ENCODE peak calls at places on chromosomes 1 and 21, in eight cellular contexts. L, R, O, N, C, H, B and E are unnamed samples.

GRCh38 chr1:65824103-65824502 is 31.4 kb downstream of the PDE4B start:
- DNase-seq in L (no peak), R (no peak), O (no peak), N (no peak), C (no peak), H (no peak), B (no peak), E (no peak)

GRCh38 chr1:204323887-204324286 is 35.8 kb downstream of the PLEKHA6 start:
- DNase-seq in L (no peak), R (no peak), O (peak), N (no peak), C (no peak), H (no peak), B (peak), E (no peak)

GRCh38 chr1:29379438-29380073 is 143.2 kb downstream of the PTPRU start:
- DNase-seq in L (no peak), R (no peak), O (peak), N (no peak), C (no peak), H (no peak), B (no peak), E (no peak)

GRCh38 chr1:2808386-2808705 is 6.9 kb upstream of the TTC34 start:
- DNase-seq in L (no peak), R (no peak), O (no peak), N (no peak), C (no peak), H (no peak), B (no peak), E (no peak)

GRCh38 chr1:51644533-51645197 is 27.8 kb downstream of the OSBPL9 start:
- DNase-seq in L (no peak), R (no peak), O (peak), N (no peak), C (no peak), H (no peak), B (no peak), E (no peak)

GRCh38 chr21:32817206-32817605 is 45.7 kb upstream of the PAXBP1 start:
- DNase-seq in L (no peak), R (no peak), O (no peak), N (no peak), C (no peak), H (no peak), B (no peak), E (no peak)

GRCh38 chr1:224623743-224624333 is 7.7 kb downstream of the CNIH3 start:
- DNase-seq in L (no peak), R (no peak), O (peak), N (no peak), C (no peak), H (peak), B (no peak), E (no peak)

GRCh38 chr1:29122662-29122986 is 1.1 kb downstream of the TMEM200B start:
- DNase-seq in L (peak), R (no peak), O (peak), N (peak), C (peak), H (peak), B (peak), E (peak)

DNA sequence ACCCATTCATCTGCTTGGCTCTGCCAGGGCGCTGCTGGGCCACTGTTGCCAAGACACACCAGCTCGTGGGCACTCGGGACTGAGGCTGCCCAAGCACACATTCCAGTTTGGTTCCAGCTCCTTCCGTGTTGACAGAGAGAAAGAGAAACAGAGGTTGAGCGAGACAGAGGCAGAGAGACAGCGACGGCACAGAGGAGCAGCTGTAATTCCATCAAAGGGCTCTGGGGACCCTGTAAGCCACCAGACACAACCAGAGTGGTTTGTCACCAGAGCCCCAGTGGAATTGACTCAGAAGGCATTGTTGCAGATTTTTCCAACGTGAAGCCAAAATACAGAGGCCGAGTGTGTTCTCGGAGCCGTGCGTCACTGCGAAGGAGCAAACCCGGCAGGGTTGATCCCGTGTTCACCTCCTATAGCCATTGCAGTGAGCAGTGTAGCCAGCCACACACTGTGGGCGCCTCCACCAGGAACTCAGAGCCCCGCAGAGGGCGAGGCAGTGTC is 33.5 kb downstream of the SYF2 start:
- DNase-seq in L (no peak), R (peak), O (no peak), N (peak), C (no peak), H (no peak), B (peak), E (peak)
- H3K27ac ChIP-seq in L (no peak), R (peak), O (no peak), N (peak), C (no peak), H (no peak), B (peak), E (peak)

GRCh38 chr1:11540773-11541160 is 61.8 kb downstream of the DISP3 start:
- DNase-seq in L (no peak), R (no peak), O (no peak), N (no peak), C (no peak), H (no peak), B (no peak), E (no peak)
- H3K4me3 ChIP-seq in L (no peak), R (no peak), O (no peak), N (no peak), C (no peak), H (no peak), B (no peak), E (no peak)

GRCh38 chr1:116982319-116983004 is 19.1 kb upstream of the CD101 start:
- DNase-seq in L (no peak), R (no peak), O (no peak), N (peak), C (no peak), H (no peak), B (peak), E (no peak)
- TF ChIP-seq CTCF in L (no peak), R (no peak), O (no peak), N (no peak), C (no peak), H (no peak), B (no peak), E (no peak)

DNA sequence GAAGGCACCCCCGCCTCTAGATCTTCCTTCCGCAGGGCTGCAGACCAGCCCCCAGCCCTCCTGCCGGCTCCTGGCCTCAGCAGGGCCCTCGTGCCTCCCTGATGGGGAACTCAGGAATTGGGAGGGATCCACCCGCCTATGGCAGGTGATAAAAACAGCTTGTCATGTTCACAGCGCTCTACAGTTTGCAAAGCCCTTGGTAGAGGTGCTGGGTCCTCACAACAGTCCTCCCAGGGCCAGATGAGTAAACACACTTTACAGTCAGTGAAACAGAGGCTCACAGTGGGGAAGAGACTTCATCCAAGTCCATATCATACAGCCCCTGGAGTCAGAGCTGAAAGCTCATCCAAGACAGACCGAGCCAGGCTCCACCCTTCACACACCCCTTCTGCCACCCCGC is 97.0 kb upstream of the IFFO2 start:
- DNase-seq in L (no peak), R (no peak), O (no peak), N (no peak), C (no peak), H (no peak), B (no peak), E (no peak)
- H3K27ac ChIP-seq in L (no peak), R (no peak), O (no peak), N (no peak), C (no peak), H (no peak), B (no peak), E (no peak)

DNA sequence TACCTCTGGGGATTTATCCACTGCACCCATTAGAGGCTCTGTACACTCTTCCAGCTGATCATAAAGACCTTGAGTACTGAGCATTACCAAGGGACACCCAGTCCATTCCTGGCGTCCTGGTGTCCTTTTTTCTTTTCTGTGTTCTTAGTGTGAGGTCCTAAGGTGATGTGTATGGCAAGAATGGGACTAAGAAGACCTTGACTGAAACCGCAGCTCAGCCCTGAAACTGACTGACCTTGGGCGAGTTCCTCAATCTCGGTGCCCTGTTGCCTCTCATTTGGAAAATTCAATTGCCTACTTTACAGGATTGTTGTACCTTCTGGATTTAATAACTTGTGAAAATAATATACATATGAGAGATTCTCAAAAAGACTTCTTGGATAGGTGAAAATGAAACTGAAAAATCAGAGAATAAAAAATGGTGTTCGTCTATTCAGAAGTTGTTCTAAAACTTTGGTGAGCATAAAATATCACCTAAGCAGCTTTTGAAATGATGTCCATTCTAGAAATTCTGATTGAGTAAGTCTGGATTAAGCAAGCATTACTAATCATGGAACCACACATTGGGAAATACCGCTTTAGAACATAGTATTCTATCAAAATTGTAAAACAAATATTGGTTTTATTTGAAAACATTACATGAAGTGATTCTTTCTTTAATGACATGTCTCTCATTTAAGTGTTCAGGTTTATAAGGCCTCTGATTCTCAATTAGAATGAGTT is 21.6 kb upstream of the SAMSN1 start:
- DNase-seq in L (no peak), R (no peak), O (no peak), N (no peak), C (no peak), H (no peak), B (no peak), E (no peak)
- H3K4me3 ChIP-seq in L (no peak), R (no peak), O (no peak), N (no peak), C (no peak), H (no peak), B (no peak), E (no peak)

GRCh38 chr1:81312272-81312754 is 488.4 kb upstream of the ADGRL2 start:
- DNase-seq in L (no peak), R (no peak), O (no peak), N (no peak), C (no peak), H (no peak), B (no peak), E (no peak)
- TF ChIP-seq CTCF in L (no peak), R (no peak), O (no peak), N (no peak), C (no peak), H (no peak), B (no peak), E (no peak)

GRCh38 chr1:73162576-73162975 is 880.2 kb upstream of the NEGR1 start:
- DNase-seq in L (no peak), R (no peak), O (no peak), N (no peak), C (no peak), H (no peak), B (no peak), E (no peak)
- H3K27ac ChIP-seq in L (no peak), R (no peak), O (no peak), N (no peak), C (no peak), H (no peak), B (no peak), E (no peak)

DNA sequence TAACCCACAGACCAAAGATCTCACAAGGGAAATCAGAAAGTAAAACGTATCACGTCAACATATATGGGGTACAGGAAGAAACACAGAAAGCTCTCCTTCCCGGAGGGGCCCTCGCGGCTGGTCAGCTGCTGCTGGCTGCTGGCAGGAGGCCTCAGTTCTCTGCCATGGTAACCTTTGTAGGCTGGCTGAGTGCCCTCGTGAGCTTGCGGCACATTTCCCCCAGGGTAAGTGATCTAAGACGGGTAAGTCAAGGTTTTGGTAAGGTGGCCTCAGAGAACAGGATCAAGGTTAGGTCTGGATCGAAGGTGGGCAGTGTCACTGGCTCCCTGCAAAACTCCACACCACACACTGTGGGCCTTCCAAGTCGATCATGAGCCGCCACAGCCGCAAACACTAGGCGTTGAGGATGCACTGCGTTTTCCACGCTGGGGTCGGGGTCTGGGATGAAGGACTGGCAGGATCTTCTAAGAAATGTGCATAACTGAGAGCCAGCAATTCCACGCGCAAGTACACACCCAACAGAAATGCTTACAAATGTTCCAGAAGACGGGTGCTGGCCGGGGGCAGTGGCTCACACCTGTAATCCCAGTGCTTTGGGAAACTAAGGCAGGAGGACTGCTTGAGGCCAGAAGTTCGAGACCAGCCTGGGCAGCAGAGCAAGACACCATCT is 33.9 kb downstream of the WDR4 start:
- DNase-seq in L (peak), R (peak), O (peak), N (no peak), C (peak), H (no peak), B (peak), E (peak)
- H3K4me3 ChIP-seq in L (no peak), R (no peak), O (no peak), N (no peak), C (no peak), H (no peak), B (no peak), E (no peak)

GRCh38 chr1:228109073-228109961 is at the start of gene MRPL55:
- DNase-seq in L (peak), R (peak), O (peak), N (peak), C (peak), H (peak), B (peak), E (peak)
- TF ChIP-seq CTCF in L (no peak), R (peak), O (no peak), N (peak), C (no peak), H (peak), B (no peak), E (peak)